ENCODE peak calls at places on chromosomes 3 and 15, in four cellular contexts. L is Calu3, R is mammary epithelial cell, M is sigmoid colon. K is an unnamed sample.

GRCh38 chr15:85840079-85840801 is 45.5 kb upstream of the KLHL25 start:
- DNase-seq in R (peak; percentile 63), L (peak; percentile 98), M (peak; percentile 89), K (peak; percentile 61)

GRCh38 chr3:165523801-165524200 is 313.4 kb downstream of the BCHE start:
- DNase-seq in M (no peak), L (no peak), R (peak; percentile 42), K (no peak)

GRCh38 chr3:161316006-161316689 is 55.2 kb downstream of the SPTSSB start:
- DNase-seq in M (no peak), L (peak; percentile 82), R (peak; percentile 59), K (no peak)

GRCh38 chr3:71416868-71417267 is 166.7 kb downstream of the FOXP1 start:
- DNase-seq in R (no peak), M (no peak), L (no peak), K (no peak)

GRCh38 chr3:158935846-158936245 is 134.0 kb downstream of the MFSD1 start:
- DNase-seq in M (no peak), R (peak; percentile 44), L (no peak), K (no peak)

GRCh38 chr3:172188511-172188910 is 149.1 kb downstream of the FNDC3B start:
- DNase-seq in R (no peak), M (no peak), L (no peak), K (no peak)

GRCh38 chr15:63905558-63906265 is 72.0 kb upstream of the HERC1 start:
- DNase-seq in R (no peak), M (no peak), L (no peak), K (no peak)

GRCh38 chr3:107928084-107928445 is 162.8 kb downstream of the CD47 start:
- DNase-seq in R (peak; percentile 45), L (no peak), M (no peak), K (no peak)

GRCh38 chr3:27681249-27681748 is 40.8 kb downstream of the EOMES start:
- DNase-seq in M (no peak), R (peak; percentile 72), L (peak; percentile 57), K (no peak)

GRCh38 chr15:78044407-78045155 is 32.9 kb downstream of the TBC1D2B start:
- DNase-seq in R (no peak), M (no peak), L (no peak), K (no peak)

GRCh38 chr15:84633311-84634227 is 20.5 kb downstream of the WDR73 start:
- DNase-seq in R (peak; percentile 79), L (peak; percentile 76), M (peak; percentile 83), K (peak; percentile 61)

GRCh38 chr3:138054057-138054456 is 44.1 kb downstream of the CLDN18 start:
- DNase-seq in M (no peak), L (no peak), R (no peak), K (no peak)

GRCh38 chr15:66369773-66370651 is 13.5 kb upstream of the TIPIN start:
- DNase-seq in R (no peak), L (no peak), M (no peak), K (no peak)

GRCh38 chr3:178084938-178085816 is 451.1 kb upstream of the KCNMB2 start:
- DNase-seq in L (no peak), R (no peak), M (peak; percentile 93), K (peak; percentile 75)

GRCh38 chr3:36244728-36245127 is 135.6 kb upstream of the STAC start:
- DNase-seq in L (no peak), R (peak; percentile 32), M (no peak), K (no peak)

GRCh38 chr3:100316656-100317069 is 17.9 kb upstream of the NIT2 start:
- DNase-seq in L (peak; percentile 34), R (peak; percentile 45), M (no peak), K (no peak)

GRCh38 chr15:85691350-85692240 is 103.1 kb downstream of the KLHL25 start:
- DNase-seq in R (no peak), M (no peak), L (no peak), K (no peak)

K was measured in gastrocnemius medialis.